ENCODE peak calls at places on chromosomes 12 and 14, in seven cellular contexts. U, G, Q, D, I, J and T are unnamed samples.

GRCh38 chr14:85909581-85909980 is 379.6 kb downstream of the FLRT2 start:
- DNase-seq in U (no peak), G (no peak), Q (no peak), D (no peak), I (no peak), J (no peak), T (no peak)

GRCh38 chr14:30985796-30986195 is 39.7 kb upstream of the AP4S1 start:
- DNase-seq in U (peak), G (no peak), Q (no peak), D (peak), I (no peak), J (no peak), T (no peak)

GRCh38 chr14:91732859-91733477 is 1.1 kb upstream of the CATSPERB start:
- DNase-seq in U (no peak), G (no peak), Q (no peak), D (no peak), I (no peak), J (peak), T (no peak)

GRCh38 chr14:26867171-26867757 is 269.4 kb upstream of the NOVA1 start:
- DNase-seq in U (no peak), G (no peak), Q (no peak), D (peak), I (no peak), J (peak), T (peak)

GRCh38 chr12:96677363-96677762 is 188.0 kb downstream of the CFAP54 start:
- DNase-seq in U (no peak), G (no peak), Q (no peak), D (no peak), I (no peak), J (no peak), T (no peak)

GRCh38 chr14:92931681-92932447 is 8.9 kb downstream of the CHGA start:
- DNase-seq in U (no peak), G (no peak), Q (no peak), D (no peak), I (no peak), J (no peak), T (no peak)

GRCh38 chr14:49314756-49315155 is 271.4 kb downstream of the RPS29 start:
- DNase-seq in U (no peak), G (no peak), Q (no peak), D (no peak), I (no peak), J (peak), T (no peak)

GRCh38 chr14:38255673-38256357 is at the start of gene CLEC14A:
- DNase-seq in U (no peak), G (peak), Q (no peak), D (peak), I (peak), J (peak), T (peak)

GRCh38 chr12:118544569-118544968 is 168.2 kb downstream of the SUDS3 start:
- DNase-seq in U (peak), G (no peak), Q (peak), D (no peak), I (no peak), J (peak), T (no peak)

GRCh38 chr12:45388545-45388944 is 172.7 kb downstream of the ANO6 start:
- DNase-seq in U (peak), G (no peak), Q (peak), D (peak), I (no peak), J (peak), T (peak)

GRCh38 chr12:29517265-29517664 is 19.8 kb upstream of the OVCH1 start:
- DNase-seq in U (no peak), G (no peak), Q (no peak), D (no peak), I (no peak), J (no peak), T (no peak)

GRCh38 chr14:75514673-75515630 is 7.3 kb upstream of the BATF start:
- DNase-seq in U (peak), G (peak), Q (no peak), D (peak), I (peak), J (peak), T (peak)

GRCh38 chr12:83896416-83896815 is 1016.2 kb downstream of the SLC6A15 start:
- DNase-seq in U (no peak), G (no peak), Q (no peak), D (no peak), I (no peak), J (no peak), T (no peak)

GRCh38 chr12:6302621-6303020 is 7.9 kb upstream of the PLEKHG6 start:
- DNase-seq in U (peak), G (no peak), Q (no peak), D (no peak), I (no peak), J (peak), T (no peak)

GRCh38 chr12:102824218-102824835 is 92.7 kb downstream of the PAH start:
- DNase-seq in U (peak), G (peak), Q (no peak), D (peak), I (peak), J (peak), T (peak)

GRCh38 chr12:69388371-69388770 is 28.8 kb downstream of the YEATS4 start:
- DNase-seq in U (peak), G (no peak), Q (peak), D (peak), I (no peak), J (peak), T (no peak)

GRCh38 chr12:120866143-120866542 is 38.0 kb downstream of the SPPL3 start:
- DNase-seq in U (peak), G (no peak), Q (no peak), D (no peak), I (no peak), J (no peak), T (no peak)

GRCh38 chr12:128381961-128382360 is 115.0 kb downstream of the TMEM132C start:
- DNase-seq in U (no peak), G (no peak), Q (no peak), D (no peak), I (no peak), J (no peak), T (no peak)

GRCh38 chr14:52553002-52553670 is 500 bp downstream of the GPR137C start:
- DNase-seq in U (no peak), G (peak), Q (no peak), D (peak), I (peak), J (peak), T (peak)

GRCh38 chr14:57492859-57493258 is 798 bp downstream of the CCDC198 start:
- DNase-seq in U (peak), G (no peak), Q (no peak), D (peak), I (no peak), J (peak), T (no peak)

GRCh38 chr14:21987937-21988336 is 314.3 kb upstream of the OR4E1 start:
- DNase-seq in U (peak), G (no peak), Q (peak), D (peak), I (no peak), J (peak), T (peak)

GRCh38 chr12:96585977-96586376 is 96.6 kb downstream of the CFAP54 start:
- DNase-seq in U (no peak), G (no peak), Q (no peak), D (peak), I (no peak), J (peak), T (no peak)

GRCh38 chr12:118334241-118334640 is 38.5 kb downstream of the TAOK3 start:
- DNase-seq in U (peak), G (no peak), Q (no peak), D (no peak), I (no peak), J (no peak), T (no peak)

GRCh38 chr12:30978639-30979038 is 52.1 kb downstream of the TSPAN11 start:
- DNase-seq in U (no peak), G (peak), Q (no peak), D (no peak), I (no peak), J (no peak), T (no peak)

GRCh38 chr14:103067231-103067954 is 10.0 kb upstream of the CDC42BPB start:
- DNase-seq in U (peak), G (no peak), Q (peak), D (no peak), I (peak), J (peak), T (no peak)

GRCh38 chr12:41361791-41362190 is 173.7 kb downstream of the PDZRN4 start:
- DNase-seq in U (no peak), G (no peak), Q (no peak), D (no peak), I (no peak), J (no peak), T (no peak)

GRCh38 chr14:88005978-88006851 is 1.3 kb downstream of the GPR65 start:
- DNase-seq in U (no peak), G (no peak), Q (no peak), D (no peak), I (peak), J (no peak), T (no peak)

GRCh38 chr12:47014474-47014873 is 64.9 kb upstream of the PCED1B start:
- DNase-seq in U (peak), G (no peak), Q (no peak), D (peak), I (no peak), J (peak), T (no peak)

GRCh38 chr12:69987453-69988102 is 162.6 kb downstream of the MYRFL start:
- DNase-seq in U (peak), G (no peak), Q (peak), D (peak), I (no peak), J (peak), T (no peak)

GRCh38 chr12:5269846-5270245 is 162.1 kb upstream of the NTF3 start:
- DNase-seq in U (no peak), G (no peak), Q (no peak), D (no peak), I (no peak), J (no peak), T (no peak)

GRCh38 chr14:22159968-22160367 is 429.1 kb downstream of the DAD1 start:
- DNase-seq in U (no peak), G (no peak), Q (no peak), D (no peak), I (no peak), J (no peak), T (no peak)

GRCh38 chr12:110531741-110532333 is 29.7 kb downstream of the RAD9B start:
- DNase-seq in U (peak), G (no peak), Q (no peak), D (peak), I (no peak), J (peak), T (no peak)
- H3K4me3 ChIP-seq in U (no peak), G (no peak), Q (no peak), D (no peak), I (no peak), J (no peak), T (no peak)

GRCh38 chr12:131990980-131991305 is 41.2 kb downstream of the EP400 start:
- DNase-seq in U (no peak), G (no peak), Q (no peak), D (no peak), I (no peak), J (no peak), T (no peak)
- H3K4me3 ChIP-seq in U (no peak), G (no peak), Q (no peak), D (no peak), I (no peak), J (no peak), T (no peak)

DNA sequence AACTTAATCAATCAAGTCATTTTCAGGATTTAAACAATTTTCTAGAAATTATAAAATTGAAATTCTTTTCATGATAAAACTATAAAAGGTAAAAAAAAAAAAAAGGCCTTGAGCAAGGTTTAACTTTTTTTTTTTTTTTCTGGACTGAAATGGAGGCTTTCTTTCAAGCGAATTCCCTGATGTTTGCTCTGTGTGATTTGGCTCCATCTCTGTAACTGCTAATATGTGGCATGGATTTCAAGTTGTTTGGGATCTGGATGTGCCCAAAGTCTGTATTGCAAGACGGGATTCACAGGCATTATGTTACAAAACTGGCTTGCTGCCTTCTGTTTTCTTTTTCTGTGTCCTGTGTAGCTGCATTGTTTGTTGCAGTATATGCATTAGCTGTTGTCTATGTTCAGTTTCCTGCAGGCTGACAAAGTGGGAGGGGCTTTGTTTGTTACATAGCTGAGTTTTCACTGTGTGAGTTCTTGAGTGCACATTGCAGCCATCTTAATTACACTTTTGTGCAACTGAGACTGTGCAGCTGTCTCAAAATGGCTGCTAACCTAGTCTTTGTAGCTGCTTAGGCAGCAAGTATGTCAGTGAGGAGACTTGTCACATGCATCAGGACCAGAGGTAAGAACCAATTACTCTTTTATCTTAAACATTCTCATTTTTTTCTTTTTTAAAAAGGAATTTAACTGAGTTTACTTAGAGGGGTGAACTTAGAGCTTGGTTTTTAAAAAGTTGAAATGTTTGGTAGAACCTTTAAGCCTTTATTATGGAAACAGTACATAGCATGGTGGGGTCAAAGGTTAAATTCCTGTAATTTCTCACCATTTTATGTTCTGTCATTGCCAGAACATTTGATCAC is 19.5 kb downstream of the ATF7IP start:
- DNase-seq in U (peak), G (no peak), Q (peak), D (peak), I (no peak), J (peak), T (peak)
- H3K4me3 ChIP-seq in U (peak), G (peak), Q (peak), D (peak), I (peak), J (peak), T (peak)

GRCh38 chr12:10701226-10701681 is 21.9 kb downstream of the YBX3 start:
- DNase-seq in U (no peak), G (no peak), Q (no peak), D (no peak), I (no peak), J (peak), T (no peak)
- H3K4me3 ChIP-seq in U (no peak), G (no peak), Q (no peak), D (no peak), I (no peak), J (peak), T (no peak)

GRCh38 chr14:99391671-99392070 is 89.0 kb downstream of the SETD3 start:
- DNase-seq in U (peak), G (no peak), Q (no peak), D (peak), I (no peak), J (peak), T (no peak)

GRCh38 chr14:99389171-99389826 is 91.4 kb downstream of the SETD3 start:
- DNase-seq in U (peak), G (no peak), Q (peak), D (peak), I (no peak), J (peak), T (peak)

GRCh38 chr14:99388286-99388685 is 92.4 kb downstream of the SETD3 start:
- DNase-seq in U (no peak), G (no peak), Q (no peak), D (no peak), I (no peak), J (no peak), T (no peak)

GRCh38 chr14:99384446-99385417 is 95.9 kb downstream of the SETD3 start:
- DNase-seq in U (no peak), G (no peak), Q (no peak), D (no peak), I (no peak), J (no peak), T (peak)

GRCh38 chr14:99387880-99388279 is 92.8 kb downstream of the SETD3 start:
- DNase-seq in U (no peak), G (no peak), Q (no peak), D (no peak), I (no peak), J (no peak), T (no peak)
- H3K4me3 ChIP-seq in U (no peak), G (no peak), Q (no peak), D (no peak), I (no peak), J (no peak), T (no peak)

GRCh38 chr14:63478024-63478423 is 65.2 kb downstream of the PPP2R5E start:
- DNase-seq in U (no peak), G (no peak), Q (no peak), D (no peak), I (no peak), J (no peak), T (no peak)
- H3K4me3 ChIP-seq in U (no peak), G (no peak), Q (no peak), D (no peak), I (no peak), J (no peak), T (no peak)

GRCh38 chr12:75985566-75985965 is 46.0 kb downstream of the PHLDA1 start:
- DNase-seq in U (no peak), G (no peak), Q (no peak), D (no peak), I (no peak), J (no peak), T (no peak)

GRCh38 chr12:75984577-75985182 is 46.9 kb downstream of the PHLDA1 start:
- DNase-seq in U (no peak), G (no peak), Q (no peak), D (no peak), I (no peak), J (no peak), T (no peak)

GRCh38 chr12:75981773-75982564 is 49.6 kb downstream of the PHLDA1 start:
- DNase-seq in U (peak), G (peak), Q (peak), D (peak), I (no peak), J (no peak), T (no peak)

GRCh38 chr12:75981247-75981646 is 50.3 kb downstream of the PHLDA1 start:
- DNase-seq in U (no peak), G (no peak), Q (no peak), D (no peak), I (no peak), J (no peak), T (no peak)

GRCh38 chr12:75982974-75983660 is 48.5 kb downstream of the PHLDA1 start:
- DNase-seq in U (no peak), G (peak), Q (no peak), D (no peak), I (no peak), J (peak), T (no peak)
- H3K4me3 ChIP-seq in U (peak), G (peak), Q (no peak), D (no peak), I (peak), J (peak), T (no peak)

GRCh38 chr12:26790645-26790994 is 42.4 kb downstream of the ITPR2 start:
- DNase-seq in U (no peak), G (no peak), Q (no peak), D (no peak), I (no peak), J (peak), T (no peak)
- H3K4me3 ChIP-seq in U (no peak), G (no peak), Q (no peak), D (no peak), I (no peak), J (no peak), T (no peak)

GRCh38 chr12:67035121-67035520 is 234.0 kb upstream of the CAND1 start:
- DNase-seq in U (no peak), G (no peak), Q (no peak), D (no peak), I (no peak), J (no peak), T (no peak)
- H3K4me3 ChIP-seq in U (no peak), G (no peak), Q (no peak), D (no peak), I (no peak), J (no peak), T (peak)